ENCODE peak calls at places on chromosomes 5 and 9, in five cellular contexts. B, A, Q, G and I are unnamed samples. For H3K4me1, the result is how much of the 10 kb centered on the place peaks cover.

GRCh38 chr9:129617167-129617566 is 3.7 kb downstream of the C9orf50 start:
- DNase-seq in B (no peak), A (no peak), Q (peak), G (no peak), I (no peak)

GRCh38 chr9:80059979-80060378 is 488.2 kb downstream of the TLE4 start:
- DNase-seq in B (no peak), A (no peak), Q (no peak), G (no peak), I (no peak)

GRCh38 chr9:120348951-120349429 is 231.0 kb downstream of the CDK5RAP2 start:
- DNase-seq in B (no peak), A (peak), Q (no peak), G (no peak), I (peak)

GRCh38 chr5:126351138-126351537 is 72.1 kb upstream of the GRAMD2B start:
- DNase-seq in B (no peak), A (no peak), Q (no peak), G (no peak), I (no peak)

GRCh38 chr5:127858116-127858784 is 155.1 kb downstream of the CCDC192 start:
- DNase-seq in B (no peak), A (no peak), Q (no peak), G (no peak), I (no peak)

GRCh38 chr9:120446681-120447080 is 133.3 kb downstream of the CDK5RAP2 start:
- DNase-seq in B (no peak), A (no peak), Q (no peak), G (no peak), I (no peak)

GRCh38 chr5:151881626-151882225 is 42.9 kb downstream of the GLRA1 start:
- DNase-seq in B (no peak), A (no peak), Q (no peak), G (no peak), I (no peak)

GRCh38 chr5:91443761-91444467 is 60.8 kb upstream of the ARRDC3 start:
- DNase-seq in B (no peak), A (no peak), Q (no peak), G (no peak), I (no peak)

GRCh38 chr9:12817702-12818101 is 42.9 kb downstream of the LURAP1L start:
- DNase-seq in B (peak), A (peak), Q (peak), G (peak), I (peak)

GRCh38 chr9:22307013-22307711 is 139.5 kb upstream of the DMRTA1 start:
- DNase-seq in B (no peak), A (peak), Q (no peak), G (no peak), I (no peak)

GRCh38 chr5:111935835-111936234 is 178.8 kb upstream of the NREP start:
- DNase-seq in B (no peak), A (no peak), Q (no peak), G (no peak), I (no peak)

GRCh38 chr9:4333787-4334186 is 33.9 kb upstream of the GLIS3 start:
- DNase-seq in B (no peak), A (no peak), Q (no peak), G (no peak), I (no peak)

GRCh38 chr5:32307769-32308194 is 5.0 kb downstream of the MTMR12 start:
- DNase-seq in B (no peak), A (no peak), Q (no peak), G (no peak), I (no peak)

GRCh38 chr5:89374144-89374784 is 491.3 kb upstream of the MEF2C start:
- DNase-seq in B (no peak), A (no peak), Q (no peak), G (peak), I (no peak)

GRCh38 chr9:34001951-34002350 is 46.7 kb downstream of the UBAP2 start:
- DNase-seq in B (no peak), A (no peak), Q (no peak), G (no peak), I (no peak)

GRCh38 chr5:79697222-79698164 is 7.9 kb downstream of the CMYA5 start:
- DNase-seq in B (no peak), A (no peak), Q (no peak), G (no peak), I (no peak)

GRCh38 chr5:140821375-140822280 is at the start of gene PCDHA5:
- DNase-seq in B (no peak), A (no peak), Q (peak), G (no peak), I (no peak)

GRCh38 chr9:110152704-110153374 is 55.1 kb downstream of the C9orf152 start:
- DNase-seq in B (no peak), A (no peak), Q (no peak), G (no peak), I (no peak)

GRCh38 chr5:126538579-126538978 is 56.4 kb downstream of the ALDH7A1 start:
- DNase-seq in B (no peak), A (no peak), Q (no peak), G (no peak), I (no peak)

GRCh38 chr9:93625000-93625399 is 48.6 kb downstream of the PHF2 start:
- DNase-seq in B (no peak), A (no peak), Q (no peak), G (no peak), I (no peak)

GRCh38 chr5:169803077-169803981 is 166.3 kb downstream of the DOCK2 start:
- DNase-seq in B (no peak), A (no peak), Q (no peak), G (peak), I (no peak)

GRCh38 chr9:122095010-122095767 is 2.1 kb upstream of the TTLL11 start:
- DNase-seq in B (no peak), A (peak), Q (no peak), G (peak), I (peak)

GRCh38 chr5:75510417-75510835 is 1.0 kb downstream of the CERT1 start:
- DNase-seq in B (no peak), A (peak), Q (no peak), G (peak), I (no peak)

GRCh38 chr5:136064510-136064909 is 35.7 kb downstream of the TGFBI start:
- DNase-seq in B (no peak), A (no peak), Q (no peak), G (no peak), I (no peak)
- H3K4me1 ChIP-seq in B (under half), A (under half), Q (under half), G (under half), I (under half)

DNA sequence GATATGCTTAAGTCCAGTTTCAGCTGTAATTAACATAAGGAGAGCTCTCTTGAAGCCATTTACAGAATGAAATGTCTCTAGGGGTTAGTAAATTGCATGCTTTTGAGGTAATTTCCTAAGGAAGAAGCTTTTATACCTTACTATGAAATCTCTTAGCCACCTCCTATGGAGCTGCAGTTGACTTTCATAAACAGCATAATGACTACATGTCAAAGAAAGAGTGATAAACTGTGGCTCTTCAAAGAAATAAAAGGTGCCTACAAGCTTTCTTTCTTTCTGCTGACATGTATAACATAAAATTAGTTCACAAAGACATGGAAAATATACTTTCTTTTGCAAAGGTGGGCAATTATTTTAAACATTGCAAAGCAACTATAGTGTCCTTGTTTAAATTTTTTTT is 90.8 kb downstream of the TMEM167A start:
- DNase-seq in B (no peak), A (no peak), Q (no peak), G (no peak), I (no peak)
- TF ChIP-seq CTCF in B (no peak), A (no peak), Q (no peak), G (no peak), I (no peak)

GRCh38 chr5:133957591-133957990 is 10.8 kb downstream of the C5orf15 start:
- DNase-seq in B (no peak), A (no peak), Q (no peak), G (no peak), I (no peak)

GRCh38 chr5:133950821-133951612 is 17.4 kb downstream of the C5orf15 start:
- DNase-seq in B (no peak), A (no peak), Q (peak), G (no peak), I (no peak)

GRCh38 chr5:133957080-133957479 is 11.3 kb downstream of the C5orf15 start:
- DNase-seq in B (no peak), A (no peak), Q (no peak), G (no peak), I (no peak)

GRCh38 chr5:133952729-133953567 is 15.5 kb downstream of the C5orf15 start:
- DNase-seq in B (no peak), A (no peak), Q (peak), G (peak), I (no peak)

GRCh38 chr5:133953568-133954145 is 14.8 kb downstream of the C5orf15 start:
- DNase-seq in B (no peak), A (no peak), Q (no peak), G (no peak), I (no peak)
- H3K4me3 ChIP-seq in B (no peak), A (no peak), Q (no peak), G (no peak), I (no peak)

GRCh38 chr5:143342607-143343006 is 60.9 kb downstream of the NR3C1 start:
- DNase-seq in B (no peak), A (no peak), Q (no peak), G (no peak), I (no peak)

GRCh38 chr5:143338658-143339366 is 64.7 kb downstream of the NR3C1 start:
- DNase-seq in B (no peak), A (no peak), Q (no peak), G (no peak), I (no peak)

GRCh38 chr5:143340891-143341685 is 62.4 kb downstream of the NR3C1 start:
- DNase-seq in B (no peak), A (no peak), Q (no peak), G (no peak), I (no peak)

GRCh38 chr5:143343042-143343441 is 60.4 kb downstream of the NR3C1 start:
- DNase-seq in B (no peak), A (no peak), Q (no peak), G (no peak), I (no peak)

DNA sequence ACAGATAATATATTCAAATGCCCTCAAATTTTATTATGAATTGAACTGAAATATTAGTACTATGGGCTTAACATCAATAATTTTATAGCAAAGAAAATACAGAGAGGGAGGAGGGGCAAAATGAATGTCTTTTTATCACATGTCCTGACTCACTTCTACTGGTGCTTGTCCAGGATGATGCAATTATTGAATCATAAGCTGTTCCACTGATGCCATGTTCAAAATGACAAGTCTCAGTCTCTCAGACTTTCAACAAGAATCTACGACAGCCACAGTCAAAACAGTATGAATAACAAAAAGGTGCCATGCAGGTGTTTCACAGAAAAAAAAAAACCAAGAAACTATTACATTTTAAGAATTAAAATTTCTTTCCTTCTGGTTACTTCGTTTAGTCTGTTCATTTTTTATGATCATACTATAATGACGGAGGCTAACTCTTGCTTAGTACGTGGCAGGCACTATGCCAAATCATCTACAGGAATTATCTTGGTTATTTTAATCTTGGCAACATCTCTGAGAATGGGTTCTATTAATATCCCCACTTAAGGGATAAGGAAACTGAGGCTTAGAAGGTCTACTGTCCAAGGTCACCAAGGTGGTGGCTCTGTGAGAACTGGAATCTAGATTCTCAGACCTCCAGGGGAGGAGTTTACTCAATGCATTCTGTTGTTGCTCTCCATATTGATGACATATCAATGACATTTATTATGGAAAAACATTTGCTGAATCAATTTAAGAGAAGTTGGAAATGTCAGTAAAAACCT is 61.5 kb downstream of the NR3C1 start:
- DNase-seq in B (no peak), A (no peak), Q (no peak), G (no peak), I (no peak)
- H3K4me1 ChIP-seq in B (under half), A (under half), Q (under half), G (under half), I (under half)

GRCh38 chr9:87725900-87726709 is at the start of gene CTSL:
- DNase-seq in B (peak), A (peak), Q (peak), G (peak), I (peak)
- TF ChIP-seq CTCF in B (peak), A (no peak), Q (no peak), G (peak), I (no peak)

GRCh38 chr5:93602261-93603149 is 19.5 kb downstream of the NR2F1 start:
- DNase-seq in B (no peak), A (no peak), Q (peak), G (no peak), I (no peak)
- H3K4me3 ChIP-seq in B (peak), A (peak), Q (no peak), G (no peak), I (no peak)